ENCODE peak calls at places on chromosomes 13 and 19, in seven cellular contexts. Z is substantia nigra; V is kidney glomerular epithelial cell; U is RWPE1; H is ureter; Y is stimulated activated CD4-positive, alpha-beta T cell treated with anti-CD3 and anti-CD28 coated beads, Interleukin-15, amount 100 ng/mL, for 1 hour; R is foreskin melanocyte. C is an unnamed sample.

GRCh38 chr13:99422556-99423220 is 78.6 kb upstream of the TM9SF2 start:
- DNase-seq in V (no peak), Y (no peak), H (peak; percentile 29), U (no peak), R (no peak), Z (no peak), C (no peak)

GRCh38 chr19:14107581-14108461 is 9.7 kb downstream of the PRKACA start:
- DNase-seq in H (no peak), R (no peak), Z (peak; percentile 58), U (no peak), Y (no peak), V (no peak), C (no peak)

GRCh38 chr13:88925954-88926353 is 1254.8 kb downstream of the SLITRK5 start:
- DNase-seq in R (no peak), Y (no peak), Z (no peak), H (no peak), U (no peak), V (no peak), C (no peak)

GRCh38 chr19:42253245-42254082 is 1.5 kb downstream of the ERF start:
- DNase-seq in R (no peak), U (peak; percentile 70), H (no peak), V (no peak), Y (peak; percentile 39), Z (peak; percentile 55), C (peak; percentile 83)

GRCh38 chr19:3798137-3798536 is 12.0 kb upstream of the MATK start:
- DNase-seq in V (no peak), R (no peak), Y (no peak), Z (no peak), U (no peak), H (no peak), C (no peak)

GRCh38 chr13:51793570-51794273 is 10.2 kb downstream of the DHRS12 start:
- DNase-seq in V (peak; percentile 61), Y (no peak), Z (no peak), H (no peak), U (peak; percentile 69), R (no peak), C (no peak)

GRCh38 chr13:85724554-85725432 is 74.4 kb downstream of the SLITRK6 start:
- DNase-seq in V (no peak), Z (no peak), Y (no peak), H (no peak), R (no peak), U (no peak), C (no peak)

GRCh38 chr13:41916173-41916954 is 44.5 kb downstream of the VWA8 start:
- DNase-seq in Z (no peak), R (peak; percentile 82), H (no peak), V (peak; percentile 24), U (peak; percentile 35), Y (no peak), C (peak; percentile 10)

GRCh38 chr13:50521750-50522149 is 321.7 kb downstream of the DLEU7 start:
- DNase-seq in V (no peak), Z (no peak), Y (no peak), R (no peak), H (no peak), U (no peak), C (no peak)

GRCh38 chr13:106376411-106377112 is 158.9 kb downstream of the EFNB2 start:
- DNase-seq in H (no peak), R (no peak), Z (no peak), V (peak; percentile 87), U (peak; percentile 82), Y (no peak), C (no peak)

GRCh38 chr19:3932931-3933810 is at the start of gene NMRK2:
- DNase-seq in U (no peak), Z (no peak), R (peak; percentile 2), Y (no peak), H (no peak), V (no peak), C (no peak)

GRCh38 chr19:48608798-48609263 is 2.3 kb downstream of the SPACA4 start:
- DNase-seq in V (no peak), U (peak; percentile 51), R (no peak), H (no peak), Z (peak; percentile 17), Y (peak; percentile 32), C (peak; percentile 61)

GRCh38 chr19:45847661-45848060 is 15.3 kb downstream of the SYMPK start:
- DNase-seq in Y (no peak), V (no peak), Z (no peak), R (no peak), H (no peak), U (no peak), C (no peak)

GRCh38 chr13:56907766-56908165 is 233.0 kb upstream of the PRR20A start:
- DNase-seq in H (no peak), Z (no peak), Y (no peak), R (no peak), U (no peak), V (no peak), C (no peak)

GRCh38 chr19:29535432-29535831 is 9.6 kb downstream of the VSTM2B start:
- DNase-seq in R (no peak), U (no peak), V (no peak), Y (no peak), Z (no peak), H (no peak), C (no peak)

GRCh38 chr13:95652244-95652764 is 7.8 kb upstream of the DZIP1 start:
- DNase-seq in Z (no peak), H (no peak), R (no peak), Y (no peak), U (no peak), V (no peak), C (no peak)

GRCh38 chr19:57664269-57665127 is 4.2 kb upstream of the ZSCAN4 start:
- DNase-seq in R (peak; percentile 33), H (peak; percentile 50), Z (peak; percentile 52), V (peak; percentile 3), Y (no peak), U (peak; percentile 30), C (no peak)

GRCh38 chr13:100517135-100517534 is 71.5 kb downstream of the GGACT start:
- DNase-seq in V (no peak), Y (no peak), Z (no peak), H (no peak), U (no peak), R (no peak), C (no peak)

GRCh38 chr19:18144906-18145305 is 8.1 kb upstream of the PIK3R2 start:
- DNase-seq in H (no peak), V (no peak), Z (no peak), U (no peak), R (no peak), Y (no peak), C (no peak)

GRCh38 chr19:610071-610800 is 20.6 kb downstream of the HCN2 start:
- DNase-seq in Y (peak; percentile 19), R (no peak), U (no peak), Z (no peak), H (no peak), V (no peak), C (no peak)

GRCh38 chr19:8367327-8368001 is 3.5 kb downstream of the ANGPTL4 start:
- DNase-seq in V (peak; percentile 93), R (peak; percentile 93), U (peak; percentile 87), Y (no peak), Z (peak; percentile 83), H (peak; percentile 88), C (no peak)

GRCh38 chr13:22770891-22771290 is 409.9 kb upstream of the SGCG start:
- DNase-seq in Z (no peak), U (no peak), Y (no peak), V (no peak), H (no peak), R (no peak), C (no peak)

GRCh38 chr19:4722671-4723464 is 774 bp downstream of the DPP9 start:
- DNase-seq in Z (no peak), R (no peak), V (no peak), H (peak; percentile 62), Y (no peak), U (peak; percentile 64), C (no peak)

GRCh38 chr19:50326101-50326664 is 3.0 kb downstream of the KCNC3 start:
- DNase-seq in R (no peak), V (no peak), Y (no peak), H (no peak), U (no peak), Z (no peak), C (peak; percentile 7)

GRCh38 chr13:48319458-48320395 is 16.2 kb downstream of the RB1 start:
- DNase-seq in Y (no peak), U (no peak), H (no peak), R (no peak), Z (no peak), V (no peak), C (no peak)

GRCh38 chr13:72384879-72385278 is 342.6 kb downstream of the MZT1 start:
- DNase-seq in Z (no peak), R (peak; percentile 97), Y (no peak), H (no peak), U (peak; percentile 10), V (peak; percentile 5), C (no peak)

GRCh38 chr13:97141564-97142005 is 80.5 kb upstream of the MBNL2 start:
- DNase-seq in Y (no peak), H (peak; percentile 74), R (peak; percentile 93), Z (peak; percentile 27), U (peak; percentile 88), V (peak; percentile 79), C (no peak)